ENCODE peak calls at places on chromosomes 3 and 15, in ten cellular contexts. P, R, K, O, X, G, Z, S, W and B are unnamed samples.

GRCh38 chr3:44942202-44942921 is 33.6 kb downstream of the ZDHHC3 start:
- DNase-seq in Z (no peak), R (no peak), P (no peak), S (peak), X (no peak), K (no peak), O (peak), G (no peak), W (no peak), B (peak)

GRCh38 chr3:48465531-48466378 is 19.2 kb downstream of the ATRIP start:
- DNase-seq in R (peak), Z (peak), W (peak), O (peak), P (peak), X (peak), K (peak), G (peak), S (peak), B (peak)

GRCh38 chr15:101024709-101025108 is 105.6 kb downstream of the LRRK1 start:
- DNase-seq in G (no peak), W (no peak), X (no peak), Z (peak), S (no peak), R (no peak), O (no peak), K (no peak), P (no peak), B (no peak)

GRCh38 chr15:95793226-95793625 is 537.3 kb upstream of the NR2F2 start:
- DNase-seq in O (peak), S (no peak), G (no peak), X (no peak), R (no peak), P (no peak), Z (no peak), W (no peak), K (no peak), B (no peak)

GRCh38 chr15:73650387-73651126 is 17.4 kb upstream of the NPTN start:
- DNase-seq in X (no peak), Z (no peak), P (peak), O (peak), R (no peak), K (no peak), G (no peak), W (no peak), S (no peak), B (no peak)

GRCh38 chr3:114632757-114633424 is 339.1 kb downstream of the TIGIT start:
- DNase-seq in P (peak), G (no peak), O (no peak), S (no peak), K (no peak), X (no peak), Z (no peak), R (no peak), W (no peak), B (no peak)

GRCh38 chr3:132228923-132229322 is 88.3 kb upstream of the ACP3 start:
- DNase-seq in R (no peak), W (no peak), S (no peak), Z (no peak), X (no peak), K (no peak), P (no peak), G (no peak), O (peak), B (no peak)

GRCh38 chr3:14962762-14963161 is 15.4 kb downstream of the NR2C2 start:
- DNase-seq in Z (no peak), K (no peak), R (peak), W (no peak), G (no peak), P (no peak), X (no peak), S (no peak), O (peak), B (no peak)

GRCh38 chr3:161694682-161695586 is 198.3 kb downstream of the OTOL1 start:
- DNase-seq in W (no peak), Z (no peak), K (no peak), O (no peak), P (no peak), X (no peak), G (no peak), S (no peak), R (no peak), B (no peak)

GRCh38 chr3:10983219-10983916 is 9.2 kb upstream of the SLC6A1 start:
- DNase-seq in X (peak), R (no peak), O (peak), Z (no peak), P (peak), S (peak), W (no peak), G (peak), K (no peak), B (peak)

GRCh38 chr3:49872801-49873281 is 3.1 kb upstream of the CAMKV start:
- DNase-seq in W (no peak), K (no peak), R (no peak), S (no peak), X (no peak), P (no peak), O (no peak), Z (no peak), G (no peak), B (peak)

GRCh38 chr3:191141728-191142127 is 57.3 kb upstream of the OSTN start:
- DNase-seq in Z (no peak), R (peak), O (peak), K (no peak), G (no peak), S (peak), W (peak), P (no peak), X (peak), B (peak)

GRCh38 chr3:128343287-128344045 is 123.2 kb downstream of the DNAJB8 start:
- DNase-seq in Z (no peak), R (peak), O (peak), W (no peak), K (peak), P (no peak), G (no peak), X (peak), S (peak), B (no peak)

GRCh38 chr15:48395532-48396011 is 64.3 kb downstream of the DUT start:
- DNase-seq in X (no peak), R (peak), W (peak), K (peak), Z (no peak), G (no peak), P (no peak), S (no peak), O (peak), B (no peak)

GRCh38 chr3:105534491-105534890 is 167.8 kb downstream of the ALCAM start:
- DNase-seq in P (no peak), G (no peak), Z (no peak), S (no peak), O (no peak), W (no peak), R (no peak), K (no peak), X (no peak), B (no peak)

GRCh38 chr15:44064706-44065105 is 130.4 kb downstream of the FRMD5 start:
- DNase-seq in S (no peak), W (no peak), O (peak), K (no peak), Z (no peak), P (no peak), R (no peak), G (no peak), X (no peak), B (no peak)

GRCh38 chr3:33237439-33237838 is 18.8 kb upstream of the SUSD5 start:
- DNase-seq in P (no peak), K (no peak), O (no peak), G (no peak), Z (no peak), S (no peak), R (no peak), W (no peak), X (no peak), B (no peak)

GRCh38 chr15:98658831-98659699 is 10.7 kb downstream of the IGF1R start:
- DNase-seq in O (peak), R (no peak), G (no peak), S (peak), P (peak), X (peak), Z (no peak), W (no peak), K (no peak), B (no peak)

GRCh38 chr3:84547971-84548970 is 410.5 kb upstream of the CADM2 start:
- DNase-seq in K (peak), O (no peak), P (no peak), X (peak), S (peak), G (peak), Z (no peak), R (no peak), W (no peak), B (peak)

GRCh38 chr15:74845208-74845568 is 2.2 kb upstream of the ULK3 start:
- DNase-seq in Z (no peak), P (peak), X (no peak), G (no peak), R (no peak), K (no peak), O (no peak), S (no peak), W (no peak), B (no peak)

GRCh38 chr15:60673918-60674558 is 195.1 kb upstream of the ICE2 start:
- DNase-seq in O (peak), S (peak), X (peak), W (peak), G (no peak), R (peak), K (peak), P (peak), Z (no peak), B (peak)

GRCh38 chr3:143239026-143239425 is 119.5 kb downstream of the CHST2 start:
- DNase-seq in P (no peak), Z (no peak), S (no peak), W (no peak), R (no peak), K (no peak), G (no peak), O (peak), X (no peak), B (no peak)

GRCh38 chr3:55485208-55485791 is 1.8 kb downstream of the WNT5A start:
- DNase-seq in O (peak), X (peak), K (peak), G (peak), Z (peak), P (peak), W (no peak), R (peak), S (no peak), B (no peak)

GRCh38 chr15:59329570-59330350 is 42.9 kb downstream of the MYO1E start:
- DNase-seq in G (no peak), K (no peak), W (peak), S (no peak), O (peak), R (peak), Z (no peak), X (no peak), P (no peak), B (peak)

GRCh38 chr15:77009646-77010311 is 14.9 kb downstream of the PSTPIP1 start:
- DNase-seq in W (no peak), P (no peak), X (no peak), R (no peak), S (no peak), K (peak), Z (no peak), G (no peak), O (no peak), B (no peak)